ENCODE peak calls at places on chromosome X, in six cellular contexts. P is breast epithelium, Y is tibial artery, C is psoas muscle, N is MM.1S, L is aorta. J is an unnamed sample.

GRCh38 chrX:22534643-22535042 is 261.9 kb downstream of the CBLL2 start:
- DNase-seq in P (no peak), Y (peak; percentile 20), C (peak; percentile 28), N (no peak), L (peak; percentile 77), J (no peak)

GRCh38 chrX:136275553-136275952 is 24.4 kb upstream of the MAP7D3 start:
- DNase-seq in P (no peak), Y (no peak), C (no peak), N (no peak), L (no peak), J (no peak)

GRCh38 chrX:111465664-111466063 is 45.8 kb upstream of the SERTM2 start:
- DNase-seq in P (no peak), Y (no peak), C (no peak), N (no peak), L (no peak), J (no peak)

GRCh38 chrX:70433848-70434351 is 10.7 kb upstream of the DLG3 start:
- DNase-seq in P (peak; percentile 63), Y (peak; percentile 60), C (peak; percentile 70), N (peak; percentile 72), L (peak; percentile 89), J (peak; percentile 78)

GRCh38 chrX:68692651-68693050 is 45.2 kb downstream of the STARD8 start:
- DNase-seq in P (no peak), Y (no peak), C (no peak), N (peak; percentile 16), L (no peak), J (no peak)

GRCh38 chrX:68121835-68122234 is 311.5 kb downstream of the OPHN1 start:
- DNase-seq in P (no peak), Y (no peak), C (no peak), N (no peak), L (no peak), J (no peak)

GRCh38 chrX:110321670-110322069 is 3.8 kb upstream of the AMMECR1 start:
- DNase-seq in P (no peak), Y (no peak), C (no peak), N (no peak), L (no peak), J (no peak)

GRCh38 chrX:31487946-31488345 is 416.1 kb upstream of the FTHL17 start:
- DNase-seq in P (no peak), Y (no peak), C (no peak), N (no peak), L (no peak), J (no peak)

GRCh38 chrX:38326086-38326485 is 1.2 kb downstream of the RPGR start:
- DNase-seq in P (no peak), Y (no peak), C (no peak), N (no peak), L (no peak), J (no peak)

GRCh38 chrX:118973389-118974087 is 880 bp upstream of the LONRF3 start:
- DNase-seq in P (no peak), Y (peak; percentile 37), C (peak; percentile 37), N (no peak), L (peak; percentile 78), J (peak; percentile 20)

GRCh38 chrX:9343971-9344370 is 120.9 kb upstream of the TBL1X start:
- DNase-seq in P (no peak), Y (no peak), C (no peak), N (no peak), L (no peak), J (no peak)

GRCh38 chrX:24023972-24024664 is 2.9 kb downstream of the KLHL15 start:
- DNase-seq in P (no peak), Y (no peak), C (no peak), N (peak; percentile 15), L (no peak), J (peak; percentile 37)

GRCh38 chrX:16278927-16279326 is 111.6 kb downstream of the MAGEB17 start:
- DNase-seq in P (no peak), Y (no peak), C (no peak), N (no peak), L (no peak), J (peak; percentile 2)

GRCh38 chrX:95057341-95057740 is 1383.3 kb downstream of the FAM133A start:
- DNase-seq in P (no peak), Y (no peak), C (no peak), N (no peak), L (no peak), J (no peak)

GRCh38 chrX:139388234-139388633 is 142.3 kb upstream of the F9 start:
- DNase-seq in P (no peak), Y (no peak), C (no peak), N (no peak), L (no peak), J (no peak)

GRCh38 chrX:40530471-40530870 is 50.3 kb upstream of the ATP6AP2 start:
- DNase-seq in P (no peak), Y (no peak), C (no peak), N (no peak), L (no peak), J (no peak)

GRCh38 chrX:53714580-53715335 is 28.2 kb upstream of the HUWE1 start:
- DNase-seq in P (peak; percentile 52), Y (no peak), C (no peak), N (no peak), L (no peak), J (peak; percentile 85)

GRCh38 chrX:106959897-106960296 is 39.7 kb downstream of the CLDN2 start:
- DNase-seq in P (no peak), Y (no peak), C (no peak), N (no peak), L (no peak), J (peak; percentile 1)

GRCh38 chrX:16845686-16846085 is 24.5 kb downstream of the RBBP7 start:
- DNase-seq in P (no peak), Y (no peak), C (no peak), N (no peak), L (no peak), J (no peak)

GRCh38 chrX:150683536-150684146 is 9.6 kb upstream of the MTMR1 start:
- DNase-seq in P (no peak), Y (no peak), C (no peak), N (peak; percentile 35), L (no peak), J (peak; percentile 57)

GRCh38 chrX:49978191-49978590 is 55.8 kb downstream of the CLCN5 start:
- DNase-seq in P (no peak), Y (no peak), C (no peak), N (no peak), L (no peak), J (peak; percentile 10)

GRCh38 chrX:1468250-1468772 is 15.6 kb upstream of the ASMTL start:
- DNase-seq in P (no peak), Y (no peak), C (no peak), N (peak; percentile 90), L (peak; percentile 66), J (peak; percentile 92)

GRCh38 chrX:153818571-153819397 is 11.6 kb downstream of the PDZD4 start:
- DNase-seq in P (no peak), Y (no peak), C (peak; percentile 31), N (no peak), L (no peak), J (peak; percentile 57)

DNA sequence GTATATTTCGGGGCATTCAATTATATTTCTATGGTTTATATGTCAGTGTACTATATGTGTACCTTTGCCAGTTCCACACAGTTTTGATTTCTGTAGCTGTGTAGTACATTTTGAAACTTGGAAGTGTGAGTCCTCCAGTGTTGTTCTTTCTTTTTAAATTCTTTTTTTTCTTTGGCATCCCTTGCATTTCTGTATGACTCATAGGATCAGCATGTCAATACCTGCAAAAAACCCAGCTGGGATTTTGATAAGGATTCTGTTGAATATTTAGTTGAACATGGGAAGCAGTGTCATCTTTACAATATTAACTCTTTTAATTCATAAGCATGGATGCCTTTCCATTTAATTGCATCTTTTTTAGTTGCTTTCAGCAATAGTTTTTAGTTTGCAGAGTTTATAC is 100.0 kb downstream of the SH3BGRL start:
- DNase-seq in P (no peak), Y (no peak), C (no peak), N (no peak), L (no peak), J (no peak)
- H3K4me3 ChIP-seq in P (no peak overlapping the region), Y (no peak overlapping the region), C (no peak overlapping the region), N (no peak overlapping the region), L (no peak overlapping the region), J (no peak overlapping the region)

GRCh38 chrX:33725556-33726232 is 406.4 kb downstream of the FAM47A start:
- DNase-seq in P (peak; percentile 48), Y (no peak), C (peak; percentile 15), N (peak; percentile 69), L (no peak), J (peak; percentile 15)
- H3K4me3 ChIP-seq in P (peak overlapping the region; percentile 38), Y (peak overlapping the region; percentile 65), C (peak overlapping the region; percentile 55), N (peak overlapping the region; percentile 68), L (peak overlapping the region; percentile 44), J (no peak overlapping the region)

DNA sequence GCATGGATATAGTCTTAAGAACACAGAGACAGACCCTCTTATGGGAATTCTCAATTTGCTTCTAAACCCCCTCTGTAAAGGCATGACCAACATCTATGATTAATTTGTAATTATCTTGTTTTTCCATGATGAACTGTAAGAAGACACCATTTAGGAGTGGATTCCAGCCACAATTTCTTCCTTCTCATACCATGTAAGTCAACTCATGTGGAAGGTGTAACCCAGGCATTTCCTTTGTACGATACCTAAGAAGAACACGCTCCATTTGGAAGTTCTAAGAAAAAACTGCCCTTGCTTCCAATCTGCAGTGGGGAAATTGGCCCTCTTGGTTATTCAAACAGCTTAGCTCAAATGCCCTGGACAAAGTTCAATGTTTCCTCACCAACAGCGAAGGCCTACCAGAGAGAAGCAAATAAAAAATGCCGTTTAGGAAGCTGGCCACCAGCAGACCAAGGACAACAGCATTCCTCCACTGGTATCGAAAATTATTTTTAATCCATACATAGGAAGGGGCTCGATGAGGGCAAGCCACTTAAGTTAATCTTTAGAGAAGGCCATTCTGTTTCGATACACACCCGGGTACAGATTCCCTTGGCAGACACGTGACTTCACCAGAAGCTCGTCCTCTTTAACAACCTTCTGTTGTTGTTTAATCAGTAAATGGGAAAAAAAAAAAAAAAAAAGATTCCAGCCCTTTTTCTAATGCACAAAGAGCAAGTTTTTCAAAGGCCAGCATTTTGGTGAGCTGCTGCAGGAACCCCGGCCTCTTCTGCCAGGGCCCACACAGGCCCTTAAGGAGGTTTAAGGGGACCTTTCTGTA is 2.6 kb downstream of the DHRSX start:
- DNase-seq in P (no peak), Y (no peak), C (no peak), N (no peak), L (no peak), J (no peak)
- H3K4me3 ChIP-seq in P (peak overlapping the region; percentile 81), Y (peak overlapping the region; percentile 97), C (peak overlapping the region; percentile 85), N (no peak overlapping the region), L (no peak overlapping the region), J (peak overlapping the region; percentile 64)

GRCh38 chrX:122641826-122642225 is 542.3 kb upstream of the GRIA3 start:
- DNase-seq in P (no peak), Y (no peak), C (no peak), N (no peak), L (no peak), J (no peak)
- H3K4me3 ChIP-seq in P (no peak overlapping the region), Y (no peak overlapping the region), C (no peak overlapping the region), N (no peak overlapping the region), L (no peak overlapping the region), J (no peak overlapping the region)

DNA sequence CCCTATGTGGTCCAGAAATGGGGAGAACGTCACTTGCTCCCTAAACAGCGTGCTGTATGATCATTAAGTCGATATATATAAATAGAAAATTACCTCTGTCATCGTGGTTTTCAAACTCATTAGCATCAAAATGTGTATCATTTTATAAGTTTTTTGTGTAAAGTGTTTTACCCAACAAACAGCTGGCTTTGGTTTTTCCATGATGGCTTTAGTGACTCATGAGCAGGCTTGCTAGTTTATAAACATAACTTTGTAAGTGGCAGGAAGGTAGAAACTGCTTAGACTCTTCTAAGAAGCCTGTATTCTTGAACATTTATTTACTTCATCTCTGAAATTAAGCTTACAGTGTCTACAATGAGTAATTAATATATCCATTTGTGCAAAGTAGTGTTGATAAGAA is 108.4 kb upstream of the DIPK2B start:
- DNase-seq in P (no peak), Y (no peak), C (no peak), N (no peak), L (no peak), J (no peak)
- H3K4me3 ChIP-seq in P (no peak overlapping the region), Y (no peak overlapping the region), C (no peak overlapping the region), N (no peak overlapping the region), L (no peak overlapping the region), J (no peak overlapping the region)

J was measured in NB4.